ENCODE peak calls at places on chromosomes 13 and 19, in six cellular contexts. M, Q, H, X, L and I are unnamed samples.

GRCh38 chr19:9075064-9075964 is 11.5 kb upstream of the OR1M1 start:
- DNase-seq in L (peak), M (no peak), X (peak), Q (peak), H (no peak), I (peak)

GRCh38 chr19:1527650-1528309 is 3.9 kb downstream of the PLK5 start:
- DNase-seq in Q (no peak), H (no peak), X (no peak), L (no peak), M (no peak), I (no peak)

GRCh38 chr19:42068756-42069571 is 1.0 kb downstream of the GRIK5 start:
- DNase-seq in L (no peak), Q (no peak), M (peak), X (no peak), H (no peak), I (no peak)

GRCh38 chr13:32587774-32588165 is 1.5 kb downstream of the PDS5B start:
- DNase-seq in Q (no peak), X (no peak), H (no peak), M (no peak), L (no peak), I (no peak)

GRCh38 chr13:28820099-28821051 is at the start of gene MTUS2:
- DNase-seq in M (no peak), L (peak), H (no peak), Q (no peak), X (no peak), I (no peak)

GRCh38 chr19:44680536-44680935 is 9.3 kb downstream of the CEACAM19 start:
- DNase-seq in H (no peak), L (no peak), X (no peak), M (no peak), Q (no peak), I (no peak)

GRCh38 chr19:4897146-4897545 is 5.5 kb downstream of the ARRDC5 start:
- DNase-seq in Q (no peak), X (no peak), H (no peak), M (no peak), L (no peak), I (no peak)

GRCh38 chr19:33797821-33798633 is 1.4 kb downstream of the KCTD15 start:
- DNase-seq in M (no peak), L (peak), H (no peak), X (no peak), Q (peak), I (no peak)

GRCh38 chr13:75986818-75987217 is 350.7 kb downstream of the LMO7 start:
- DNase-seq in X (no peak), H (no peak), M (no peak), L (no peak), Q (no peak), I (no peak)

GRCh38 chr19:491146-491741 is 5.0 kb upstream of the MADCAM1 start:
- DNase-seq in Q (no peak), X (no peak), M (no peak), L (no peak), H (no peak), I (no peak)

GRCh38 chr13:35892837-35893814 is 238.1 kb downstream of the DCLK1 start:
- DNase-seq in Q (no peak), H (no peak), M (no peak), X (no peak), L (no peak), I (no peak)

GRCh38 chr19:5795382-5795919 is 4.5 kb upstream of the DUS3L start:
- DNase-seq in L (no peak), X (no peak), M (no peak), Q (no peak), H (no peak), I (no peak)

GRCh38 chr13:50366488-50367174 is 351.4 kb downstream of the KCNRG start:
- DNase-seq in H (no peak), M (no peak), Q (no peak), X (no peak), L (no peak), I (no peak)

GRCh38 chr13:46687810-46688209 is 109.2 kb downstream of the ESD start:
- DNase-seq in Q (no peak), L (no peak), H (peak), M (no peak), X (no peak), I (no peak)

GRCh38 chr13:24275041-24275440 is 34.3 kb upstream of the C1QTNF9 start:
- DNase-seq in Q (no peak), M (peak), H (no peak), X (no peak), L (no peak), I (no peak)

GRCh38 chr13:47135800-47136658 is 239.2 kb upstream of the HTR2A start:
- DNase-seq in Q (no peak), H (no peak), M (no peak), X (no peak), L (no peak), I (no peak)